ENCODE peak calls at places on chromosome 11, in nine cellular contexts. J is adrenal gland, K is tibial nerve, U is stomach, N is A549, B is transverse colon, R is heart left ventricle, M is uterus, V is sigmoid colon. I is an unnamed sample. For H3K4me1, the result is how much of the 10 kb centered on the place peaks cover.

GRCh38 chr11:105399505-105399904 is 210.4 kb upstream of the GRIA4 start:
- DNase-seq in K (no peak), U (no peak), B (no peak), N (no peak), R (no peak), M (no peak), J (no peak), V (no peak), I (no peak)

GRCh38 chr11:47867821-47868220 is 19.7 kb upstream of the NUP160 start:
- DNase-seq in J (no peak), K (no peak), U (no peak), M (no peak), R (no peak), B (no peak), N (no peak), V (no peak), I (no peak)

GRCh38 chr11:17972987-17973386 is 39.9 kb downstream of the SERGEF start:
- DNase-seq in B (peak), K (peak), M (peak), J (peak), V (peak), U (no peak), N (peak), R (peak), I (peak)

GRCh38 chr11:117232911-117233409 is 489 bp downstream of the RNF214 start:
- DNase-seq in M (no peak), V (peak), K (no peak), B (no peak), R (no peak), U (no peak), N (peak), J (peak), I (no peak)

GRCh38 chr11:1919428-1920127 is at the start of gene TNNT3:
- DNase-seq in R (peak), K (no peak), J (no peak), U (no peak), B (no peak), M (peak), N (no peak), V (no peak), I (no peak)

GRCh38 chr11:130555251-130555841 is 106.9 kb downstream of the ADAMTS15 start:
- DNase-seq in U (peak), K (no peak), N (no peak), B (no peak), J (no peak), M (no peak), V (no peak), R (no peak), I (no peak)

GRCh38 chr11:47398011-47398410 is 10.4 kb upstream of the SLC39A13 start:
- DNase-seq in M (no peak), V (no peak), R (no peak), K (no peak), N (no peak), B (no peak), U (no peak), J (no peak), I (no peak)

GRCh38 chr11:65384301-65384889 is 1.9 kb upstream of the SLC25A45 start:
- DNase-seq in U (no peak), K (no peak), N (no peak), R (no peak), B (no peak), M (no peak), V (no peak), J (no peak), I (peak)

GRCh38 chr11:9906043-9906791 is 242.3 kb downstream of the SWAP70 start:
- DNase-seq in U (no peak), M (no peak), J (no peak), B (no peak), N (peak), V (no peak), R (no peak), K (no peak), I (no peak)

GRCh38 chr11:101914349-101914736 is 467 bp upstream of the CEP126 start:
- DNase-seq in B (no peak), R (no peak), J (no peak), V (no peak), N (no peak), U (no peak), M (no peak), K (peak), I (no peak)

GRCh38 chr11:107699371-107700348 is 12.2 kb downstream of the SLN start:
- DNase-seq in U (no peak), N (no peak), R (no peak), K (no peak), J (no peak), B (no peak), V (no peak), M (no peak), I (no peak)

GRCh38 chr11:29962243-29962642 is 54.6 kb downstream of the KCNA4 start:
- DNase-seq in K (no peak), N (no peak), R (no peak), U (no peak), V (no peak), M (no peak), J (no peak), B (no peak), I (no peak)

GRCh38 chr11:35540526-35540925 is 15.1 kb upstream of the PAMR1 start:
- DNase-seq in K (no peak), R (no peak), J (no peak), M (no peak), N (no peak), U (no peak), B (no peak), V (no peak), I (no peak)

GRCh38 chr11:35539256-35539655 is 13.8 kb upstream of the PAMR1 start:
- DNase-seq in M (no peak), K (no peak), V (no peak), R (no peak), J (no peak), U (no peak), N (no peak), B (no peak), I (no peak)

GRCh38 chr11:35545604-35546003 is 20.2 kb upstream of the PAMR1 start:
- DNase-seq in K (no peak), J (no peak), M (no peak), B (no peak), N (no peak), V (no peak), R (no peak), U (no peak), I (no peak)

GRCh38 chr11:35539781-35540281 is 14.4 kb upstream of the PAMR1 start:
- DNase-seq in U (no peak), N (no peak), B (peak), K (peak), R (no peak), J (peak), M (peak), V (peak), I (peak)

GRCh38 chr11:35541621-35542375 is 16.4 kb upstream of the PAMR1 start:
- DNase-seq in N (no peak), R (peak), U (no peak), M (peak), J (peak), V (peak), K (peak), B (peak), I (no peak)
- TF ChIP-seq POLR2A in N (no peak), R (no peak), U (no peak), M (no peak), J (no peak), V (no peak), K (no peak), B (no peak), I (no peak)

GRCh38 chr11:75408852-75409219 is 9.5 kb downstream of the RPS3 start:
- DNase-seq in U (no peak), V (no peak), R (no peak), K (no peak), J (no peak), B (no peak), N (no peak), M (no peak), I (no peak)
- H3K4me1 ChIP-seq in U (under half), V (under half), R (under half), K (under half), J (under half), B (under half), N (under half), M (under half), I (under half)

DNA sequence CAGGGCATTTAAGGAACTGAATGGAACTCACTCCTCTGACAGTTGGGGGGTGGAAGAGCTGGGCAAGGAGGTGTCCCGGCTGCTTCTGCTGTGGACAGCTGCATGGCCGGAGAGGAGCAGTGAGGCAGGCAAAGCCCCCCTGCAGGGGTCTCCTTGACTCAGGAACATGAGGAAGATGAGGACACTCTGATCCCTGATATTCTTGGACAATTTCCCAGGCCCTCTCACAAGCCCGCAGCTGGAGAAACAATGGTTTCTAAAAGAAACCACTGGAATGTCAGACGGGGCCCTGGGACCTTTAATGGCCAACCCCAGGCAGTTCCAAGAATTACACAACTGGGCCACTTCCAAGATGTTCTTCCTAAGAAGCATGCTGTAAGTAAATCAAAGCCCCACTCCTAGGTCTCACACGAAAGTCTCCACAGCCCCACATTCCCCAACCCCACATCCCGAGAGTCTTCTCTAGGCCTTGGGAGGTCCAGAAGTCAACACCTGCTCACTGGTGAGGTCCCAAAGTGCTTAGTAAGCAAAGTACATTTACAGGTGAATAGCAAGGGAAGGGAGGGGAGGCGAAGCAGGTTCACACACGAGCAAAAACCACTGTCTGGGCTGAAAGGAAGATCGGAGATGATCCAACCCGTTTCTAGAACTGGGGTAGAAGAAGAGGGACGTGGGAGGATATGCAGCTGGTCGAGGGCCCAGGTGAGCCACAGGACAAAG is 1.0 kb upstream of the CCDC86 start:
- DNase-seq in U (no peak), J (no peak), R (peak), M (peak), N (no peak), V (peak), B (peak), K (peak), I (no peak)
- H3K4me3 ChIP-seq in U (peak), J (no peak), R (peak), M (no peak), N (no peak), V (peak), B (no peak), K (no peak), I (no peak)

GRCh38 chr11:95228081-95228859 is 2.7 kb downstream of the SESN3 start:
- DNase-seq in J (no peak), K (no peak), V (no peak), B (no peak), N (no peak), U (no peak), R (no peak), M (no peak), I (no peak)

GRCh38 chr11:95231126-95231880 is at the start of gene SESN3:
- DNase-seq in U (peak), M (peak), N (peak), V (peak), K (peak), J (peak), R (peak), B (peak), I (peak)

GRCh38 chr11:95229199-95230053 is 1.6 kb downstream of the SESN3 start:
- DNase-seq in J (no peak), N (no peak), B (no peak), V (peak), R (no peak), U (no peak), M (no peak), K (no peak), I (no peak)

GRCh38 chr11:95231881-95232605 is 1.0 kb upstream of the SESN3 start:
- DNase-seq in V (peak), N (no peak), M (peak), B (peak), K (peak), J (peak), U (peak), R (peak), I (peak)

DNA sequence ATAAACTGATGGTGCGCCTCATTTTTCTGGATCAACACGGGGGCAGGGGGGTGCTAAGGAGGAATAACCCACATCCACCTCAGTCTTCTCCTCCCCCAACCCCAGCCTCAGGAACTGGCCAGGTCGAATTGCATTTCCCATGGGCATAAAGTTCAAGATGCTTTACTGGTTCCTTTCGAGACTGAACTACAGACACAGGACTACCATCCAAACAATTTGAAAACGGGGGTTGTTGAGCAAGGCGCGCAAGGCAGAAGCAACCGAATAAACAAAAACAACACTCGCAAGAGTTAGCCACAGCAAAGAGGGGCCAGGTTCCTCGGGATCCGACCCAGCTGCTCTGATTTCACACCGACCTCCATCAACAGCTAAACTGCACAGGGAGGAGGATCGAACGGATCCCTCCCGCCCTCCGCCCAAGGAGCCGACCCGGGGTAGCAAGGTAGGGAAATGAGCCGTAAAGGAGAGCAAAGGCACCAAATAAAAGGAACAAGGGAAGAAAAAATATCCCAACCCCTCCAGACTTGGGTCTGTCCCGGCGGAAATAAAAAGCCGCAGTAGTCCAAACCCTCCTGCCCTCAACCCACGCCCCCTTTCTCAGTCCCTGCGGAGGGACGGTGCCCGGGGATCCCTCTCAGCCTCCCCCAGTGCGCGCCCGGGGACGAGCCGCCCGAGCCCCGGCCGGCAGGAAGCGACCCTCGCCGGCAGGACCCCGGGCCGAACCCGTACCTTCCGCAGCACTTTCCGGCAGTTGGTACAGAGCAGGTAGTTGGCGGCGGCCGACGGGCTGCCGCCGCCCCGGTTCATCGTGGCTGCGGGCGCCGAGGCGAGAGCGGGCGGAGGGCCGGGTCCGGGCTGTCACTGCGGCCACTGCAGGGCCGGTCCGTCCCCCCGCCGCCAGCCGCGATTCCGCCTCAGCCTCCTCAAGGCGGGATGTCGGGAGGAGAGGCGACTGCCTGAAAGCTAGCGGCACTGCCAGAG is 658 bp downstream of the SESN3 start:
- DNase-seq in N (peak), M (peak), J (peak), K (no peak), R (peak), V (peak), U (no peak), B (peak), I (peak)
- TF ChIP-seq POLR2A in N (no peak), M (no peak), J (no peak), K (no peak), R (no peak), V (no peak), U (no peak), B (no peak), I (no peak)

I was measured in ovary.